ENCODE peak calls at places on chromosomes 5 and 9, in ten cellular contexts. V, Z, M, J, I, D, Y, O, B and F are unnamed samples.
A peak's percentile ranks its signal among the peaks of the same experiment; 100 is the strongest.

GRCh38 chr5:66807743-66808142 is 211.6 kb downstream of the MAST4 start:
- DNase-seq in V (no peak), Z (peak; percentile 2), M (peak; percentile 29), J (no peak), I (no peak), D (no peak), Y (no peak), O (no peak), B (no peak), F (no peak)

GRCh38 chr5:111551120-111551519 is 38.8 kb upstream of the STARD4 start:
- DNase-seq in V (no peak), Z (no peak), M (no peak), J (no peak), I (no peak), D (no peak), Y (no peak), O (no peak), B (no peak), F (no peak)

GRCh38 chr9:97562542-97562941 is 61.1 kb downstream of the TMOD1 start:
- DNase-seq in V (no peak), Z (no peak), M (no peak), J (no peak), I (no peak), D (no peak), Y (no peak), O (no peak), B (no peak), F (no peak)

GRCh38 chr5:102850503-102850902 is 95.4 kb downstream of the PAM start:
- DNase-seq in V (no peak), Z (no peak), M (no peak), J (no peak), I (no peak), D (no peak), Y (no peak), O (no peak), B (no peak), F (no peak)

GRCh38 chr5:107542831-107543231 is 127.9 kb downstream of the EFNA5 start:
- DNase-seq in V (no peak), Z (no peak), M (no peak), J (no peak), I (no peak), D (no peak), Y (peak; percentile 69), O (no peak), B (no peak), F (no peak)

GRCh38 chr5:172322028-172322965 is 38.7 kb upstream of the UBTD2 start:
- DNase-seq in V (no peak), Z (no peak), M (no peak), J (no peak), I (no peak), D (no peak), Y (no peak), O (no peak), B (no peak), F (no peak)

GRCh38 chr5:171312129-171312819 is 3.2 kb downstream of the TLX3 start:
- DNase-seq in V (no peak), Z (no peak), M (peak; percentile 81), J (no peak), I (no peak), D (no peak), Y (no peak), O (no peak), B (no peak), F (no peak)

GRCh38 chr5:164581889-164582288 is 1076.5 kb downstream of the MAT2B start:
- DNase-seq in V (no peak), Z (no peak), M (no peak), J (no peak), I (no peak), D (no peak), Y (no peak), O (no peak), B (no peak), F (no peak)

GRCh38 chr9:777978-778377 is 63.5 kb upstream of the DMRT1 start:
- DNase-seq in V (no peak), Z (no peak), M (no peak), J (no peak), I (no peak), D (no peak), Y (no peak), O (no peak), B (no peak), F (no peak)

GRCh38 chr9:124618476-124618875 is 111.3 kb upstream of the NR5A1 start:
- DNase-seq in V (no peak), Z (no peak), M (no peak), J (no peak), I (no peak), D (no peak), Y (no peak), O (no peak), B (no peak), F (no peak)

GRCh38 chr5:102959055-102959454 is 160.9 kb downstream of the GIN1 start:
- DNase-seq in V (no peak), Z (peak; percentile 92), M (no peak), J (no peak), I (no peak), D (no peak), Y (no peak), O (peak; percentile 6), B (no peak), F (no peak)

GRCh38 chr9:21770877-21771560 is 31.4 kb upstream of the MTAP start:
- DNase-seq in V (no peak), Z (peak; percentile 51), M (no peak), J (no peak), I (no peak), D (no peak), Y (no peak), O (no peak), B (no peak), F (no peak)

GRCh38 chr9:98709968-98710965 is 1.5 kb upstream of the GABBR2 start:
- DNase-seq in V (peak; percentile 18), Z (no peak), M (no peak), J (no peak), I (no peak), D (no peak), Y (no peak), O (peak; percentile 58), B (no peak), F (no peak)

GRCh38 chr5:137113161-137113560 is 386.0 kb downstream of the SPOCK1 start:
- DNase-seq in V (no peak), Z (no peak), M (no peak), J (no peak), I (no peak), D (no peak), Y (no peak), O (no peak), B (no peak), F (no peak)

GRCh38 chr5:174724484-174725260 is at the start of gene MSX2:
- DNase-seq in V (peak; percentile 78), Z (peak; percentile 80), M (peak; percentile 99), J (peak; percentile 16), I (no peak), D (no peak), Y (peak; percentile 72), O (no peak), B (no peak), F (peak; percentile 28)

GRCh38 chr5:170151105-170151831 is 45.6 kb downstream of the FOXI1 start:
- DNase-seq in V (no peak), Z (peak; percentile 57), M (peak; percentile 65), J (no peak), I (no peak), D (no peak), Y (no peak), O (peak; percentile 95), B (no peak), F (no peak)

GRCh38 chr9:12884736-12885395 is 110.0 kb downstream of the LURAP1L start:
- DNase-seq in V (no peak), Z (peak; percentile 55), M (peak; percentile 8), J (no peak), I (no peak), D (no peak), Y (no peak), O (peak; percentile 0), B (no peak), F (no peak)

GRCh38 chr9:77453857-77454647 is 194.1 kb downstream of the GNA14 start:
- DNase-seq in V (no peak), Z (no peak), M (no peak), J (no peak), I (no peak), D (no peak), Y (no peak), O (no peak), B (no peak), F (no peak)

GRCh38 chr5:173327084-173327947 is 898 bp downstream of the STC2 start:
- DNase-seq in V (no peak), Z (no peak), M (peak; percentile 82), J (no peak), I (no peak), D (no peak), Y (no peak), O (peak; percentile 53), B (no peak), F (no peak)

GRCh38 chr5:135993248-135993893 is 35.4 kb upstream of the TGFBI start:
- DNase-seq in V (no peak), Z (no peak), M (no peak), J (no peak), I (no peak), D (no peak), Y (no peak), O (no peak), B (no peak), F (no peak)

GRCh38 chr5:80871541-80871961 is 88.6 kb upstream of the RASGRF2 start:
- DNase-seq in V (no peak), Z (peak; percentile 45), M (no peak), J (peak; percentile 41), I (no peak), D (no peak), Y (no peak), O (peak; percentile 19), B (no peak), F (no peak)

GRCh38 chr5:51278458-51279049 is 104.7 kb upstream of the ISL1 start:
- DNase-seq in V (no peak), Z (no peak), M (peak; percentile 28), J (no peak), I (no peak), D (no peak), Y (no peak), O (no peak), B (no peak), F (no peak)

GRCh38 chr5:88957000-88957399 is 74.0 kb upstream of the MEF2C start:
- DNase-seq in V (no peak), Z (no peak), M (no peak), J (no peak), I (no peak), D (no peak), Y (no peak), O (no peak), B (no peak), F (no peak)

GRCh38 chr9:69443178-69443577 is 118.2 kb downstream of the ENTREP1 start:
- DNase-seq in V (no peak), Z (no peak), M (no peak), J (no peak), I (no peak), D (no peak), Y (no peak), O (no peak), B (no peak), F (no peak)

GRCh38 chr9:134678206-134678605 is 36.6 kb downstream of the COL5A1 start:
- DNase-seq in V (no peak), Z (no peak), M (no peak), J (no peak), I (no peak), D (no peak), Y (no peak), O (no peak), B (no peak), F (no peak)

GRCh38 chr5:95859327-95860060 is 37.0 kb upstream of the GLRX start:
- DNase-seq in V (no peak), Z (no peak), M (no peak), J (no peak), I (no peak), D (no peak), Y (no peak), O (no peak), B (no peak), F (no peak)

GRCh38 chr5:180003145-180003544 is 68.4 kb downstream of the RNF130 start:
- DNase-seq in V (no peak), Z (no peak), M (no peak), J (no peak), I (no peak), D (no peak), Y (no peak), O (no peak), B (no peak), F (no peak)

GRCh38 chr5:150131461-150131860 is 24.2 kb downstream of the PDGFRB start:
- DNase-seq in V (no peak), Z (no peak), M (no peak), J (no peak), I (no peak), D (no peak), Y (no peak), O (no peak), B (no peak), F (no peak)